ENCODE peak calls at places on chromosome 1, in seven cellular contexts. E is HCT116, Q is GM23338, T is PC-3, Z is GM23248, U is MM.1S, B is hepatocyte. H is an unnamed sample.

GRCh38 chr1:85582687-85583354 is 2.3 kb downstream of the CCN1 start:
- DNase-seq in U (no peak), Z (peak), B (no peak), T (peak), E (no peak), Q (peak), H (no peak)

GRCh38 chr1:2180297-2181245 is 14.0 kb downstream of the FAAP20 start:
- DNase-seq in E (no peak), U (no peak), Z (peak), B (no peak), T (peak), Q (no peak), H (no peak)

GRCh38 chr1:177077734-177078489 is 86.6 kb downstream of the ASTN1 start:
- DNase-seq in B (no peak), Q (no peak), Z (peak), T (peak), U (no peak), E (no peak), H (no peak)

GRCh38 chr1:36738245-36738644 is 255.5 kb upstream of the CSF3R start:
- DNase-seq in Z (no peak), T (no peak), Q (no peak), B (no peak), E (no peak), U (no peak), H (no peak)

GRCh38 chr1:23555949-23556640 is 3.2 kb downstream of the ID3 start:
- DNase-seq in Z (peak), U (no peak), E (peak), B (peak), Q (peak), T (peak), H (peak)

GRCh38 chr1:169102567-169102966 is 3.9 kb upstream of the ATP1B1 start:
- DNase-seq in B (peak), E (no peak), Z (peak), T (peak), Q (no peak), U (no peak), H (peak)

GRCh38 chr1:147504801-147505303 is 36.4 kb upstream of the BCL9 start:
- DNase-seq in Q (peak), B (peak), Z (peak), E (no peak), U (no peak), T (peak), H (peak)

GRCh38 chr1:26744075-26744958 is 43.4 kb upstream of the PIGV start:
- DNase-seq in Q (peak), B (peak), U (peak), Z (peak), T (peak), E (peak), H (peak)

GRCh38 chr1:185546029-185546428 is 188.2 kb upstream of the HMCN1 start:
- DNase-seq in Q (no peak), E (no peak), Z (no peak), U (no peak), B (no peak), T (no peak), H (no peak)

DNA sequence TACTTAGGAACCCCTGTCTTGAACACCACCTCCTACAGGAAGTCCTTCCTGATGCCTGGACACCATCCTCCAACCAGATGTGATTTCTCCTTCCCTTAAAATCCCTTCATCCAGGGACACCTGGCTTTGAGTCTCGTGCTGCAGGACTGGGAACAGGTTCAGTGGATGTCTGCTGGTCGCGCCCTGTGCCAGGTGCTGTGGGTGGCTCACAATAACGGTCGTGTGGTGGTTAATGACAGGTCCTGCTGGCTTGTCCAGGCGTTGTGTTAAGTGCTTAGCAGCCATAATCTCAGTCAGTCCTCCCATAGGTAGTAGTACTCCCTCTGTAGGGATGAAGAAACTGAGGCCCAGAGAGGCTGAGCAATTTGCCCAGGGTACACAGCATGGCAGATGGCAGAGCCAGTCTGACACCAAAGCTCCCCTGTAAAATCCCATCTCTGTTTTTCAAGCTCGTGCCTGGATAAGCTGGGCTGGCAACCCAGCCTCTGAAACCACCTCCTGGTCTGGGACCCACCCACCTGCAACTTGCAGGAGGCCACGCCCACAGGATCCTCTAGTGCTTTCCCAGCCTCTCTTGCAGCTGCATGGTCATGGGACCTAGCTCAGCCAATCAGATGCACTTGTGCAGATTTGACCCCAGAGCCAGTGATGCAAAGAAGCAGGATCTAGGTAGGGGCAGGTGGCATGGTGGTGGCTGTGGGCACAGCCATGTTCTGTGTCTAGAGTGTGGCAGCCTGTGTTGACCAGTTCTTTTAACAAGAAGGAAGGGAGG is 106.0 kb upstream of the IFFO2 start:
- DNase-seq in E (peak), U (peak), Z (no peak), Q (no peak), T (no peak), B (no peak), H (no peak)
- TF ChIP-seq EZH2phosphoT487 in E (no peak), U (no peak), Z (no peak), Q (no peak), T (no peak), B (no peak), H (no peak)

DNA sequence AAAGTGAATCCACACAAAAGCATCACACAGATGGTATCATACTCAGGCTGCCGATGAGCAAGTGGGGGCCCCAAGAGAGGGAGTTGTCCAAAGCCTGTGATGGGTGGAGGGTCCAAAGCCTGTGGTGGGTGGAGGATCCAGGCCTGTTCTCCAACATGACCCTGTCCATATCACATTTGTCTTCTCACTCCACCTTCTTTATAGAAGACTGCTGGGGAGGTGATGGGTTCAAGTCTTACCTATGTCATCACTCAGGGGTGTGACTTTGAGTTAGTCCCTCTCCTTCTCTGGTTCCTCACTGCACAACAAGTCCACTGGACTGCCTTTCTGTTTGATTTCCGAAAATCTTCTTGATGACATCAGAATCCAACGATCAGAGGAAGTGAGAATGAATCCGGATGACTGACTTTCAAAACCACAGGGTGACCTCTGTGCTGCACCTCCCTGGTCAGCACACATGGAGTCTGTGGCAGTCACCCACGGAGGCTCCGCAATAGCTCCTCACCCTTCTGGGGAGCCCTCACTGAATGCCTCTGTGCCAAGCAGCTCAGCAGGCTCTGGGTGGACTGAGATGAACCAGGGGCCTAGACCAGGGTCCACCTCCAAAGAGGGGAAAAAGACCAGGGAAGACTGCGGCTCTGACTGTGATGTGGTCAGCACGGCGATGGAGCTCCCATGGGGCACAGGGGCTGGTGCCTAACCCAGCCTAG is 166.8 kb downstream of the HIVEP3 start:
- DNase-seq in T (peak), Z (peak), Q (no peak), U (peak), B (no peak), E (no peak), H (no peak)
- TF ChIP-seq EZH2 in T (no peak), Z (no peak), Q (no peak), U (no peak), B (no peak), E (no peak), H (no peak)

DNA sequence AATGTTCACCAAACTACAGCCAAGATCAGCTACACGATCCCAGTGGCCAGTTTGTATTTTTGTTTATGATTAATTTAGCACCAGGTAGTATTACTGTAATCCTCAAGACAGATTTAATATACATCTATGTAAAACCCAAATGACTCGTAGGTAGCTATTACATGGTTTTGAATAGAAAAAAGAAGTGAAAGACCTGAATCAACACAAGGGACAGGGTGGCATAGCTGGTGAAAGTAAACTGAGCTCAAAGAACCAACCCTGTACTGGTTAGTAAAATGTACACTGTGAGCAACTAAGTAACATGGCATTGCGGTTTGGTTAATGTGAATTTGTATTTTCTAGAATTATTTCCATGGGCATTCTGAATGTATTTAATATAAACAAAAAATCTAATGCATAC is 8.8 kb downstream of the GPATCH2 start:
- DNase-seq in Q (no peak), T (no peak), Z (no peak), U (no peak), E (no peak), B (no peak), H (no peak)
- H3K4me2 ChIP-seq in Q (no peak), T (no peak), Z (no peak), U (no peak), E (no peak), B (no peak), H (no peak)

DNA sequence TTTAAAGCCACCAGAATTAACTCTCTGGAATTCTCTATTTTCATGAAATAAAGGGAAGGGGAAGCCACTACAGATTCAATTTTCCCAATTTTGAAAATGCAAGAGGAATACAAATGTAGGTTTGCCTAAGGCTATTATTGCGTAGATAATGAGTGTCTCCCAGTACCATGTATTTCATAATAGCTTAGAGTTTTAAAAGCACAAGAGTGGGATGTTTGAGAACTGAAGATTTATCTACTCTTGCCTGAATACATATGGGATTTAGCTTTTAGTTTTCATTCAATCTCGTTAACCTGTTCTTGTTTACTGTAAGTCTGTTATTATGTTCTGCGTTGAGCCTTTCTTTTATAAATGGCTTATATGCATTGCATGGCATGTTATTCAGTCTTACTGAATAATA is 795.1 kb downstream of the BRINP3 start:
- DNase-seq in B (no peak), U (no peak), E (no peak), Z (no peak), Q (no peak), T (no peak), H (no peak)
- TF ChIP-seq EZH2phosphoT487 in B (no peak), U (no peak), E (no peak), Z (no peak), Q (no peak), T (no peak), H (no peak)